ENCODE peak calls at places on chromosome 18, in six cellular contexts. S is thoracic aorta; Q is CD4-positive, alpha-beta T cell; I is PC-3; U is BE2C; A is adrenal gland. D is an unnamed sample.

GRCh38 chr18:48009116-48009825 is 78.8 kb upstream of the SMAD2 start:
- DNase-seq in S (no peak), Q (peak; percentile 20), I (no peak), U (no peak), A (no peak), D (no peak)

GRCh38 chr18:9708057-9708881 is at the start of gene RAB31:
- DNase-seq in S (peak; percentile 37), Q (no peak), I (peak; percentile 20), U (peak; percentile 38), A (peak; percentile 82), D (peak; percentile 77)

GRCh38 chr18:12027480-12027879 is 46.2 kb downstream of the IMPA2 start:
- DNase-seq in S (no peak), Q (no peak), I (no peak), U (no peak), A (peak; percentile 72), D (no peak)

GRCh38 chr18:37564796-37565137 is 831 bp downstream of the CELF4 start:
- DNase-seq in S (no peak), Q (no peak), I (peak; percentile 4), U (no peak), A (peak; percentile 81), D (peak; percentile 37)

GRCh38 chr18:75896865-75897264 is 469.4 kb upstream of the SMIM21 start:
- DNase-seq in S (no peak), Q (no peak), I (peak; percentile 46), U (no peak), A (no peak), D (no peak)

GRCh38 chr18:80154293-80154692 is 45.2 kb downstream of the ADNP2 start:
- DNase-seq in S (no peak), Q (no peak), I (peak; percentile 50), U (no peak), A (no peak), D (no peak)

GRCh38 chr18:41703744-41704530 is 251.1 kb upstream of the PIK3C3 start:
- DNase-seq in S (no peak), Q (no peak), I (no peak), U (no peak), A (no peak), D (no peak)

GRCh38 chr18:48007381-48007780 is 76.9 kb upstream of the SMAD2 start:
- DNase-seq in S (no peak), Q (peak; percentile 25), I (no peak), U (no peak), A (no peak), D (no peak)

GRCh38 chr18:35619468-35619867 is 37.9 kb downstream of the GALNT1 start:
- DNase-seq in S (no peak), Q (no peak), I (no peak), U (no peak), A (no peak), D (peak; percentile 51)

GRCh38 chr18:25646971-25647370 is 295.0 kb upstream of the ZNF521 start:
- DNase-seq in S (no peak), Q (no peak), I (no peak), U (no peak), A (no peak), D (no peak)

GRCh38 chr18:59311631-59312030 is 6.8 kb downstream of the CPLX4 start:
- DNase-seq in S (no peak), Q (no peak), I (peak; percentile 58), U (no peak), A (no peak), D (peak; percentile 60)

GRCh38 chr18:48922801-48923730 is 27.7 kb downstream of the SMAD7 start:
- DNase-seq in S (no peak), Q (no peak), I (peak; percentile 38), U (no peak), A (peak; percentile 74), D (no peak)

GRCh38 chr18:49784427-49785185 is 28.7 kb downstream of the ACAA2 start:
- DNase-seq in S (no peak), Q (no peak), I (peak; percentile 23), U (no peak), A (no peak), D (no peak)

GRCh38 chr18:58252166-58252565 is 208.1 kb downstream of the NEDD4L start:
- DNase-seq in S (no peak), Q (no peak), I (no peak), U (no peak), A (no peak), D (no peak)

DNA sequence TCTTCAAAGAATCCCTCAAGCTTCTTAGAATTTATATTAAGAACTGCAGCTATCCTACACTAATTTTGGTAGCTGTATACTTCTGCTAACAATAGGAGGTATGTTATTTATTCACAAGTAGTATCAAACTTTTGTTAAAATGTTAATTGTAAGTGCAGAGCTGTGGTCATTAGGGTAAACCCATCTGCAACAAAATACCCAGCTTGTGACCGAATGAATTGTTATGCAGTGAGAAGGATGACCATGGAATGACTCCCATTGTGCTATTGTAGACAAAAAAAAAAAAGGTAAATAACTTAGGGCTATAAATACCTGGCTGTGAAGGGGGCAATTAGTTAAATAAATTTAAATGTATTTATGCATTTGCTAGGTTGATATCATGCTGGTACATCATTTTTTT is 186.1 kb downstream of the ADCYAP1 start:
- DNase-seq in S (no peak), Q (no peak), I (no peak), U (no peak), A (no peak), D (no peak)
- H3K9me3 ChIP-seq in S (no peaks in the 10 kb centered on the region), Q (no peaks in the 10 kb centered on the region), I (no peaks in the 10 kb centered on the region), U (no peaks in the 10 kb centered on the region), A (no peaks in the 10 kb centered on the region), D (peaks cover 2% of the 10 kb centered on the region)

GRCh38 chr18:14908541-14908940 is 160.6 kb downstream of the ANKRD30B start:
- DNase-seq in S (no peak), Q (no peak), I (no peak), U (no peak), A (no peak), D (no peak)
- H3K9me3 ChIP-seq in S (no peaks in the 10 kb centered on the region), Q (no peaks in the 10 kb centered on the region), I (no peaks in the 10 kb centered on the region), U (no peaks in the 10 kb centered on the region), A (no peaks in the 10 kb centered on the region), D (no peaks in the 10 kb centered on the region)

GRCh38 chr18:73850782-73851181 is 296.9 kb downstream of the FBXO15 start:
- DNase-seq in S (no peak), Q (no peak), I (no peak), U (no peak), A (no peak), D (no peak)

GRCh38 chr18:73848656-73849055 is 299.0 kb downstream of the FBXO15 start:
- DNase-seq in S (no peak), Q (no peak), I (peak; percentile 79), U (no peak), A (no peak), D (no peak)

DNA sequence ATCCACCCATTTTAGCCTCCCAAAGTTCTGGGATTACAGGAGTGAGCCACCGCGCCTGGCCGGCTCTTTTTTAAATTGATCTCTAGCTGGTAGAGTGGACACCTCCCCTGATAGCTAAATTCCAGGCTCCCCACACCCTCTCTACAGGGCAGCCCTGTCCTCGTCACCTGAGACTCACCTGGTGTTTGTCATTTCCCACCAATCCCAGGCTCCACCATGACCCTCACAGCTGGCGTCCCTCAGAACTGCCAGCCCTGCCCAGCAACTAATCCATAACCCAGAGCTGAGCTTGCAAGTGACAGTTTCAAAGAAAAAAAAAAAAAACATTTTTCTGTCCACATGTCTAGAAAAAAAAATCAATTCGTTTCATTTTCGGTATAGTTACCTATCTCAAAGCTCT is 294.8 kb downstream of the FBXO15 start:
- DNase-seq in S (no peak), Q (no peak), I (no peak), U (no peak), A (no peak), D (no peak)
- H3K9me3 ChIP-seq in S (no peaks in the 10 kb centered on the region), Q (no peaks in the 10 kb centered on the region), I (no peaks in the 10 kb centered on the region), U (no peaks in the 10 kb centered on the region), A (no peaks in the 10 kb centered on the region), D (no peaks in the 10 kb centered on the region)

GRCh38 chr18:27130029-27130428 is 55.1 kb downstream of the CHST9 start:
- DNase-seq in S (no peak), Q (no peak), I (no peak), U (no peak), A (no peak), D (no peak)

GRCh38 chr18:27136208-27136535 is 48.9 kb downstream of the CHST9 start:
- DNase-seq in S (no peak), Q (no peak), I (peak; percentile 50), U (no peak), A (no peak), D (peak; percentile 44)

DNA sequence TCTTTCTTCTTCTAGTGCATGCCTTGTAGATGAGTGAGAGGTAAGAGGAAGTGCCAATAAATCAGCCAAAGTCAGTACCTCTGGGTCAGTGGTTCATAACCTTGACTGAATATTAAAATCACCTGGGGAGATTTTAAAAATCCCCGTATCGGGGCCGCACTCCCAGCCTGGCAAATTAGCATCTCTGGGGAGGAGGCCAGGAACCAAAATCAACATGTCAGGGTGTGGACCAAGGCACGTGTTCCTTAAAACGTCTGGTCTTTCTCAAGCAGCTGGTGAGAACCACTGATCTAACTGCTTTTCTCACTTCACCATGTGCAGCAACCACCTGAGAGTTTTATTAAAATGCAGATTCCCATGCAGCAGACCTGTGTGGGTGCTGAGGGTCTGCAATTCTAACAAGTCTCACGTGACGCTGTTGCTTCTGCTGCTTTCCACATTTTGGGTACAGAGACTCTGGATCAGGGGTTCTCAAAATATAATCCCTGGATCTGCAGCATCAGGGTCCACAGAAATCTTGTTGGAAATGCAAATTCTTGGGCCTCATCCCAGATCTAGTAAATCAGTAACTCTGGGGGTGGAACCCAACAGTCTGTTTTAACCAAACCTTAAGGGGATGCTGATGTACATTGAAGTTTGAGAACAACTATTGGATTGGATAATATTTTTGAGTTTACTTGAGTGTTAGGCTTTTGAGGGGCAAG is 49.5 kb downstream of the CHST9 start:
- DNase-seq in S (no peak), Q (no peak), I (no peak), U (no peak), A (no peak), D (no peak)
- H3K9me3 ChIP-seq in S (no peaks in the 10 kb centered on the region), Q (no peaks in the 10 kb centered on the region), I (no peaks in the 10 kb centered on the region), U (no peaks in the 10 kb centered on the region), A (no peaks in the 10 kb centered on the region), D (no peaks in the 10 kb centered on the region)

DNA sequence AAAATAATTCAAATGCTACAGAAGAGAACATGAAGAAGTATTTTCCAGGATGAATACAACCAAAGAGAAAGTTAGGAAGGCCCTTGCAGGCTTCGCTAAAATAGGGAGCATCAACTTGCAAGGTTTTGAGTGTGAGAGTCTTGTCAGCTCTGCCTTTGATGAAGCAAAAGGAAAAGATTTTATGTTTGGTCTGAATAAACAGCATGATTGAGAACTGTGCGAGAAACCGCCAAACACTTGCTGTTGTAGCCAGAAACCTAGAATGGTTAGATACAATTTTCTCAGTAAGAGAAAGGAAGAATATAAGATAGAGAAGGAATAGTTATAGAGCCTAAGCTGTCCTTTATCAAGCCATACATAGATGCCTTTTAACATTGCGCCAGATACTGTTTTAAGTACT is 163.6 kb downstream of the L3MBTL4 start:
- DNase-seq in S (no peak), Q (no peak), I (no peak), U (no peak), A (no peak), D (no peak)
- H3K9me3 ChIP-seq in S (no peaks in the 10 kb centered on the region), Q (no peaks in the 10 kb centered on the region), I (no peaks in the 10 kb centered on the region), U (no peaks in the 10 kb centered on the region), A (no peaks in the 10 kb centered on the region), D (no peaks in the 10 kb centered on the region)

GRCh38 chr18:78566720-78567119 is 412.9 kb upstream of the SALL3 start:
- DNase-seq in S (no peak), Q (no peak), I (no peak), U (no peak), A (no peak), D (no peak)
- H3K9me3 ChIP-seq in S (peaks cover 2% of the 10 kb centered on the region), Q (no peaks in the 10 kb centered on the region), I (no peaks in the 10 kb centered on the region), U (no peaks in the 10 kb centered on the region), A (no peaks in the 10 kb centered on the region), D (no peaks in the 10 kb centered on the region)

DNA sequence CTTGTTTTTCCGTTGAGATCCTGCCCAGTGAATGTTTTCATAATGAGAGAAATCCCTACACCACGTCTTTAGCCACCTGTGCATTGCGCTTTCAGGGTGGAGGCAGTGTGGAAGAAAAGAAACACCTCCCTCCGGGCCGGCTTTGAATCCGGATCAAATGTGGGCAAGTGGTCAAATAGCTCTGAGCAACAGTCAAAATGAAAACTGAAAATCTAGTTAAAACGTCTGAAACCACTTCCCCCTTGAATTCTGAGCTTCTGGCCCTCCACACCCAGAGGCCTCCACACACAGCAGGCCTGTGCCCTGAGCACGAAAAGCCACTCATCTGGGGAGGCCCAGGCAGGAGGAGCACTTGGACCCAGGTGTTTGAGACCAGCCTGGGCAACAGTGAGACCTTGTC is 263.6 kb upstream of the SALL3 start:
- DNase-seq in S (no peak), Q (no peak), I (no peak), U (no peak), A (no peak), D (no peak)
- H3K9me3 ChIP-seq in S (no peaks in the 10 kb centered on the region), Q (no peaks in the 10 kb centered on the region), I (no peaks in the 10 kb centered on the region), U (no peaks in the 10 kb centered on the region), A (no peaks in the 10 kb centered on the region), D (no peaks in the 10 kb centered on the region)